ENCODE peak calls at places on chromosomes 16 and 17, in four cellular contexts. G, F, D and H are unnamed samples.

GRCh38 chr17:79757140-79757745 is 20.7 kb upstream of the CBX2 start:
- DNase-seq in G (no peak), F (no peak), D (no peak), H (no peak)

GRCh38 chr16:70689970-70690905 is 4.4 kb upstream of the MTSS2 start:
- DNase-seq in G (peak; percentile 71), F (no peak), D (no peak), H (no peak)

GRCh38 chr17:69142473-69142802 is 743 bp upstream of the ABCA6 start:
- DNase-seq in G (no peak), F (no peak), D (peak; percentile 47), H (peak; percentile 15)

GRCh38 chr17:75914643-75915265 is 10.1 kb upstream of the MRPL38 start:
- DNase-seq in G (no peak), F (peak; percentile 66), D (no peak), H (no peak)

GRCh38 chr16:87143661-87144121 is 173.5 kb downstream of the C16orf95 start:
- DNase-seq in G (no peak), F (peak; percentile 41), D (no peak), H (no peak)

GRCh38 chr16:49918257-49918656 is 62.3 kb upstream of the ZNF423 start:
- DNase-seq in G (no peak), F (peak; percentile 34), D (no peak), H (no peak)

GRCh38 chr17:6639651-6640535 is 618 bp downstream of the KIAA0753 start:
- DNase-seq in G (peak; percentile 42), F (peak; percentile 29), D (peak; percentile 61), H (no peak)

GRCh38 chr17:35797918-35798317 is 2.5 kb upstream of the MMP28 start:
- DNase-seq in G (no peak), F (no peak), D (no peak), H (no peak)

GRCh38 chr17:57262557-57262956 is 6.2 kb downstream of the MSI2 start:
- DNase-seq in G (no peak), F (no peak), D (no peak), H (no peak)

GRCh38 chr17:30921544-30922196 is at the start of gene ADAP2:
- DNase-seq in G (peak; percentile 62), F (peak; percentile 68), D (no peak), H (no peak)

GRCh38 chr16:23508589-23509440 is 1.5 kb downstream of the GGA2 start:
- DNase-seq in G (peak; percentile 58), F (peak; percentile 37), D (peak; percentile 37), H (no peak)

GRCh38 chr17:64278614-64279013 is 15.6 kb upstream of the TEX2 start:
- DNase-seq in G (no peak), F (no peak), D (no peak), H (no peak)

GRCh38 chr16:11410382-11411058 is 65.3 kb downstream of the RMI2 start:
- DNase-seq in G (no peak), F (no peak), D (peak; percentile 35), H (no peak)

GRCh38 chr16:85658504-85659326 is 30.0 kb downstream of the GINS2 start:
- DNase-seq in G (no peak), F (no peak), D (no peak), H (no peak)

GRCh38 chr16:9311303-9311954 is 220.0 kb downstream of the HAPSTR1 start:
- DNase-seq in G (peak; percentile 48), F (peak; percentile 55), D (peak; percentile 54), H (no peak)

GRCh38 chr17:57948169-57948554 is 7.0 kb downstream of the CUEDC1 start:
- DNase-seq in G (no peak), F (no peak), D (no peak), H (no peak)

GRCh38 chr16:48862087-48862532 is 252.1 kb upstream of the N4BP1 start:
- DNase-seq in G (peak; percentile 17), F (peak; percentile 19), D (no peak), H (peak; percentile 29)

GRCh38 chr17:9811537-9811936 is 10.3 kb downstream of the GSG1L2 start:
- DNase-seq in G (no peak), F (no peak), D (no peak), H (no peak)

GRCh38 chr17:42180922-42181850 is at the start of gene KCNH4:
- DNase-seq in G (peak; percentile 74), F (peak; percentile 85), D (peak; percentile 73), H (peak; percentile 16)

GRCh38 chr16:28585674-28586073 is 11.2 kb downstream of the SULT1A2 start:
- DNase-seq in G (peak; percentile 78), F (no peak), D (no peak), H (no peak)

DNA sequence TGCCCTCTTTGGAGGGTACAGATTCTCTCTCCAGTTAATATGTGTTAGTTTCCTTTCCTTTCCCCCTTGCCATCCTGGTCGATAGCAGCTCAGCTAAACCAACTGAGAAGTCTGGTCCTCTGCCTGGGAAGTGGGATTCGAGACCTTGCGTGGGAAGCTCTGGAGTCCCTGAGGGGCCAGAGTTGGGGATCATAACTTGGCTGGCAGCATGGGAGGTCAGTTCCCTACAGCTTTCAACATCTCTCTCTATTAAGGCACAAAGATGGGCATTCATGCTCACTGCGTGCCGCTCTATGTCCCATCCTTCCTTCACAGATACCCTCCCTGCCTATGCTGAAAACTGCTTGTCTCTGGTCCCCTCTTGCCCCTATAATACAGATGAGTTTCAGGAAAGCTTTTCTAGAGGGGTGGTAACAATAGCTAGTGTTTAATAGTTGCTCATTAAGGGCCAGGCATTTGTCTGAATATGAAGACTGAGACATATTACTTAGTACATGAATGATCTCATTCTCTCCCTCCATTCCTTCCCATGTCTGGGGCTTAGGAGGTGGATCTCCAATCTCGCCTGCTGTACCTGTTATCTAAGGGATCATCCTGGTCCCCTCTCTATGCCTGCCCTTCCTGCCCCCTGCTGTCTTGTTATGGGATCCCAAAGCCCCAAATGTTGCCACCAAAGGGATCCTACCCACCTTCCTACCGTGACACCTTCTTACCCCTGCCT is 10.8 kb downstream of the THRA start:
- DNase-seq in G (no peak), F (no peak), D (no peak), H (no peak)
- TF ChIP-seq CTCF in G (no peak), F (no peak), D (no peak), H (no peak)

DNA sequence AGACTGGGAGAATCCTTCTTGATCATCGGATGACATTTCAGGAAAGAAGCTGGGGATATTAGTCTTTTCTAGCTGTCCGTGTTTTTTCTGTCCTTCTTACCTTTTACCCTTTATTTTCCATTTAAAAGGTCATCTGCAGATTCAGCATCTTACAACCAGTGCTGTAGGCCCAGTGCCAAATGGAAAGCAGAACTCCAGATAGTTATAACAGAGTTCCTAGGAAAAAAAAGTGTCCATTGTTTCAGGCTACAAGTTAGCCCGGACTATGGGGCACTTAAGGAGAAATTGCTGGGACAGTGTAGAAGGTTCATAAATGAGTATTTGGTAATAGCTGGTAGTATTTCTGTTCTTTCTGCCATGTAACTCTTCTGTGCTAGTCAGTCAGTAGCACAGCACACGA is 28.4 kb downstream of the LDHD start:
- DNase-seq in G (no peak), F (no peak), D (no peak), H (no peak)
- TF ChIP-seq CTCF in G (no peak), F (no peak), D (no peak), H (no peak)

DNA sequence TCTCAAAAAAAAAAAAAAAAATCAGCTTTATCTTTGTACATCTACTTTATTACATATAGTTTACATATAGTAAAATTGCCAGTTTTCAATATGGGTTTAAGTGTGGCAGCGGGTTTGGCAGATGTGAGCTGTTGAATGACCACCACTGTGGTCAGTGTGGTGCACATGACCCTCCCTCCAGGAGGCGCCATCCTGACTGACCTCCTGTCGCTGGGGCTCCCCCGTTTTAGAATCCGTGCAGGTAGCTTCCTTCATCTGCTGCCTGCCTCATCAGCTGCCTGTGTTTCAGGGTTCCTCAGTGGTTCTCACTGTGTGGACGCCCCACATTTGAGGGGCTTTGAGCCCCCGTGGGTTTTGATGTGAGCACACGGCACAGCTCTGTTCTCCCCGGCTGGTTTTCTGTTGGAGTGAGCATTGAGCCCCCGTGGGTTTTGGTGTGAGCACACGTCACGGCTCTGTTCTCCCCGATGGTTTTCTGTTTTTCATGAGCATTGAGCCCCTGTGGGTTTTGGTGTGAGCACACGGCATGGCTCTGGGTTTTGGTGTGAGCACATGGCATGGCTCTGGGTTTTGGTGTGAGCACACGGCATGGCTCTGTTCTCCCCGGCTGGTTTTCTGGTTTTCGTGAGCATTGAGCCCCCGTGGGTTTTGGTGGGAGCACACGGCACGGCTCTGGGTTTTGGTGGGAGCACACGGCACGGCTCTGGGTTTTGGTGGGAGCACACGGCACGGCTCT is 57.9 kb upstream of the ZNF750 start:
- DNase-seq in G (no peak), F (no peak), D (no peak), H (no peak)
- TF ChIP-seq CTCF in G (no peak), F (no peak), D (no peak), H (no peak)

DNA sequence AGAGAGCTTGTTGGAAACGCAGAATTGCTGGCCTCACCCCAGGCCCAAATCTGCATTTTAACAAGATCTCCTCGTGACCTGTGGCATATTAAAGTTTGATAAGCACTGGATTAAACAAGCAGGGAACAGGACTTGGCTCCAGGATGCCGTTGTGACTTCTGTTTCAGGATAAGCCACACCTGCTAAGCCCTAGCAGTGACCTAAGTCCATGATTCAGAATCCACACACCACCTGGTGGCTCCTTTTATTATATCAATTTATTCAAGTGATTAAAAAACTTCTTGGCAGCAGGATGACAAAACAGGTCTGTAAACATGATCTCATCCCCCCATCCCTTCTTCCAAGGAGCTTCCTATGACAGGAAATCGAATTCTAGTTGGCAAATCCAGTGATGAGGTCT is 9.1 kb downstream of the NAGPA start:
- DNase-seq in G (peak; percentile 57), F (no peak), D (peak; percentile 39), H (no peak)
- TF ChIP-seq CTCF in G (peak; percentile 17), F (no peak), D (no peak), H (peak; percentile 19)

DNA sequence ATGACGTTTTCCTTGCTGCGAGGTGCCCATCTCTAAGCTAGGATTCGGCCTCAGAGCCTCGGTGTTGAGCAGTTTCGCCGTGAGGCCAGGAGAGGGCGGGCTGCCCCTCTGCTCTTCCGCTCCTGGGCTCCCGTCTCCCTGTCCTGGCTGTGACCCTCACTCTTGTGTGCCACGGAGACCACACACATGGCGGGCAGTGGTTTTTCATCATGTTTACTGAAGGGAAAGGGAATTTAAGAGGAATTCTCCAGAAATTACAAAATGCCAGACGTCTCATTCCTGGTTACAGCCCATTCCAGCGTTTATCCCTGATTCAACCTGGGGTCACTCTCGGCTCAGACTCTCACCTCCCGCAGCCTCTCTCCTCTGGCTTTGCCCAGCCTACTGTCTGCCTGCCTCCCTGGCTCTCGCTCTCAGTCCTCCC is 96.8 kb upstream of the ELAC2 start:
- DNase-seq in G (peak; percentile 19), F (peak; percentile 69), D (peak; percentile 48), H (peak; percentile 24)
- TF ChIP-seq CTCF in G (peak; percentile 56), F (peak; percentile 70), D (peak; percentile 72), H (peak; percentile 92)

GRCh38 chr17:7835818-7836595 is 2.0 kb downstream of the KDM6B start:
- DNase-seq in G (peak; percentile 85), F (peak; percentile 80), D (peak; percentile 78), H (no peak)
- TF ChIP-seq CTCF in G (no peak), F (no peak), D (no peak), H (no peak)